ENCODE peak calls at places on chromosomes 1 and 21, in five cellular contexts. F is mammary epithelial cell, K is OCI-LY7, E is H9, Z is PC-9. A is an unnamed sample.

GRCh38 chr1:90800012-90800717 is 83.1 kb upstream of the BARHL2 start:
- DNase-seq in F (no peak), K (no peak), E (no peak), Z (no peak), A (no peak)

GRCh38 chr1:40709100-40709801 is 17.7 kb downstream of the NFYC start:
- DNase-seq in F (peak), K (peak), E (peak), Z (peak), A (peak)

GRCh38 chr1:157001304-157001703 is 44.2 kb downstream of the ARHGEF11 start:
- DNase-seq in F (peak), K (no peak), E (no peak), Z (no peak), A (peak)

GRCh38 chr1:46134660-46135331 is 2.4 kb upstream of the PIK3R3 start:
- DNase-seq in F (peak), K (no peak), E (no peak), Z (peak), A (peak)

GRCh38 chr1:75338974-75339483 is 204.8 kb downstream of the LHX8 start:
- DNase-seq in F (no peak), K (no peak), E (no peak), Z (no peak), A (no peak)

GRCh38 chr1:243482237-243483022 is 226.6 kb downstream of the SDCCAG8 start:
- DNase-seq in F (peak), K (no peak), E (peak), Z (no peak), A (peak)

GRCh38 chr21:23452384-23453083 is 2154.7 kb downstream of the MRPL39 start:
- DNase-seq in F (no peak), K (no peak), E (peak), Z (no peak), A (no peak)

GRCh38 chr1:226702318-226702956 is 36.6 kb downstream of the ITPKB start:
- DNase-seq in F (no peak), K (no peak), E (no peak), Z (no peak), A (peak)

GRCh38 chr1:193070942-193071341 is 11.5 kb downstream of the RO60 start:
- DNase-seq in F (no peak), K (peak), E (peak), Z (no peak), A (no peak)

GRCh38 chr1:229062135-229062534 is 208.8 kb upstream of the RAB4A start:
- DNase-seq in F (no peak), K (no peak), E (no peak), Z (no peak), A (no peak)

GRCh38 chr1:218739426-218739825 is 394.3 kb downstream of the TGFB2 start:
- DNase-seq in F (no peak), K (no peak), E (no peak), Z (no peak), A (peak)

GRCh38 chr1:4697801-4698200 is 43.4 kb downstream of the AJAP1 start:
- DNase-seq in F (no peak), K (no peak), E (no peak), Z (no peak), A (no peak)

GRCh38 chr1:23422955-23423354 is 1.6 kb downstream of the TCEA3 start:
- DNase-seq in F (no peak), K (no peak), E (no peak), Z (no peak), A (no peak)

GRCh38 chr1:68624233-68624632 is 127.4 kb upstream of the DEPDC1 start:
- DNase-seq in F (peak), K (no peak), E (no peak), Z (no peak), A (peak)

GRCh38 chr21:45542242-45542666 is at the start of gene SLC19A1:
- DNase-seq in F (peak), K (peak), E (peak), Z (no peak), A (peak)

GRCh38 chr21:44800103-44800502 is 1.5 kb downstream of the UBE2G2 start:
- DNase-seq in F (peak), K (peak), E (no peak), Z (no peak), A (peak)

GRCh38 chr1:152309955-152310354 is 15.1 kb downstream of the FLG start:
- DNase-seq in F (no peak), K (no peak), E (no peak), Z (no peak), A (no peak)

GRCh38 chr1:39819091-39819812 is 30.6 kb upstream of the BMP8B start:
- DNase-seq in F (no peak), K (no peak), E (no peak), Z (no peak), A (no peak)

GRCh38 chr1:116878804-116879477 is 30.8 kb upstream of the PTGFRN start:
- DNase-seq in F (peak), K (no peak), E (peak), Z (peak), A (peak)

GRCh38 chr1:165853528-165854075 is 26.2 kb downstream of the UCK2 start:
- DNase-seq in F (no peak), K (no peak), E (no peak), Z (no peak), A (peak)

GRCh38 chr1:198934901-198935301 is 296.1 kb downstream of the PTPRC start:
- DNase-seq in F (peak), K (peak), E (no peak), Z (peak), A (no peak)

GRCh38 chr1:15760520-15761211 is 2.1 kb downstream of the FBLIM1 start:
- DNase-seq in F (peak), K (no peak), E (peak), Z (no peak), A (peak)

GRCh38 chr1:15423355-15424077 is 13.8 kb downstream of the EFHD2 start:
- DNase-seq in F (no peak), K (no peak), E (no peak), Z (no peak), A (no peak)

GRCh38 chr21:26842976-26843911 is 2.0 kb downstream of the ADAMTS1 start:
- DNase-seq in F (peak), K (no peak), E (peak), Z (no peak), A (peak)

GRCh38 chr21:34189506-34189905 is 116.1 kb downstream of the MRPS6 start:
- DNase-seq in F (no peak), K (no peak), E (no peak), Z (no peak), A (no peak)

GRCh38 chr1:57218487-57219079 is 205.3 kb downstream of the DAB1 start:
- DNase-seq in F (no peak), K (no peak), E (no peak), Z (no peak), A (no peak)

GRCh38 chr1:27655151-27655929 is 16.7 kb downstream of the IFI6 start:
- DNase-seq in F (no peak), K (no peak), E (peak), Z (no peak), A (no peak)

GRCh38 chr1:39050001-39050400 is 23.9 kb downstream of the NDUFS5 start:
- DNase-seq in F (no peak), K (no peak), E (no peak), Z (no peak), A (no peak)

GRCh38 chr1:220810179-220810653 is 23.5 kb downstream of the MTARC1 start:
- DNase-seq in F (no peak), K (peak), E (peak), Z (no peak), A (peak)
- TF ChIP-seq CTCF in F (peak), K (peak), E (peak), Z (peak), A (peak)

GRCh38 chr21:22342855-22343254 is 1344.6 kb downstream of the NCAM2 start:
- DNase-seq in F (no peak), K (no peak), E (no peak), Z (no peak), A (no peak)
- H3K4me2 ChIP-seq in F (no peak), K (no peak), E (no peak), Z (no peak), A (no peak)

GRCh38 chr1:153506386-153506785 is 29.4 kb downstream of the S100A6 start:
- DNase-seq in F (no peak), K (no peak), E (no peak), Z (no peak), A (no peak)
- TF ChIP-seq CTCF in F (no peak), K (no peak), E (no peak), Z (no peak), A (no peak)

GRCh38 chr1:154969741-154970452 is 650 bp downstream of the SHC1 start:
- DNase-seq in F (no peak), K (no peak), E (no peak), Z (no peak), A (no peak)
- H3K4me2 ChIP-seq in F (peak), K (peak), E (peak), Z (peak), A (peak)

GRCh38 chr1:9605946-9606455 is 17.3 kb downstream of the TMEM201 start:
- DNase-seq in F (no peak), K (no peak), E (no peak), Z (no peak), A (no peak)

GRCh38 chr1:9606458-9606857 is 17.7 kb downstream of the TMEM201 start:
- DNase-seq in F (no peak), K (no peak), E (no peak), Z (no peak), A (no peak)

GRCh38 chr1:9607352-9607751 is 18.6 kb downstream of the TMEM201 start:
- DNase-seq in F (no peak), K (no peak), E (no peak), Z (no peak), A (no peak)

GRCh38 chr1:9603766-9604753 is 15.3 kb downstream of the TMEM201 start:
- DNase-seq in F (no peak), K (no peak), E (no peak), Z (no peak), A (no peak)

DNA sequence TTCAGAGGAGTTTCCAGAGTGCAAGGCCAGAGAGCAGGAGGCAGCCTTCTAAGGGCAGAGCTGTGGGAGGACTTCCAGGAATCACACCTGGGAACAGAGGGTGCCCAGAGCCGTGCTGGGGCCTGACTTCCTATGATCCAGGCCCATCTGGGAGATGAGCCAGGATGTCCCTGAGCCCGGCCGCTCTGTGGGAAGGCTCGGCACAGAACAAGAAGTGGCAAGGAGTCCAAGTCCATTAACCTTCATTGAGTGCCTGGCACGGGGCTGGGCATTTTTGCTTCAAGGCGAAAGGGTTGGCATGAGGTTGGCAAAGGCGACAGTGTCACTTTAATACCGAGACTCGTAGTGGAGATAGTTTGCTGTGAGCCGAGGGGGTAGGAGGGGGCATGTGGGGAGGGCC is 18.2 kb downstream of the TMEM201 start:
- DNase-seq in F (no peak), K (no peak), E (no peak), Z (no peak), A (no peak)
- TF ChIP-seq CTCF in F (no peak), K (no peak), E (no peak), Z (no peak), A (no peak)

DNA sequence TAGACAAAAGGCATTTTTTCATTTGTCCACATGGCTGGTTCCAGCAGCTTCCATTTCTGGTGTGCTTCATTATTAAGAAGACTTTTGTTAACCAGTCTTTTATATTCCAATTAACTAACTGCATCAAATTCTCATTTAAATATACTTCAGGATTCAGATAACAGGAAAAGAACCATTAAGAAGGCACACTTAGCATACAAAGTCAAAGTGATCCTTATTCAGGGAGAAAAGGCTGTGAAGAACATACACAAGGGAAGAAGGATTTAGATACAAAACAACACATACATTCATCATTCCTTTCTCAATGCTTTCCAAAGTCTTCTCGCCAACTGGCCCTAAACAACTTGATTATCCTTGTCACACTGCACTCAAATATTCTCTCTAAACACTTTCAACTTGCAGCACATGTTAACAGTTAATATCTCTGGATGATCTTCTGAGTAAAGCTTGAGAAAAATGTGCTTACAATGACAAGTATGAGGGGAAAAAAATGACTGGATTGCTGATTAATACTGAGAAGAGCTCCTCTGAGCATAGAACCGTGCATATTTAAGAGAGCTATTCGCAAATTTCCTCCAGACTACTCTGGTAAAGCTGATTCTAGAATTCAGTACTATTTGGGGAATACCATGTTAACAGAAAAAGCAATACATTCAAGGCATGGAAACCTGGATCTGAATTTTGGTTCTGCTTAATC is 225.2 kb upstream of the TNR start:
- DNase-seq in F (no peak), K (no peak), E (no peak), Z (no peak), A (peak)
- H3K4me2 ChIP-seq in F (no peak), K (no peak), E (no peak), Z (no peak), A (no peak)

DNA sequence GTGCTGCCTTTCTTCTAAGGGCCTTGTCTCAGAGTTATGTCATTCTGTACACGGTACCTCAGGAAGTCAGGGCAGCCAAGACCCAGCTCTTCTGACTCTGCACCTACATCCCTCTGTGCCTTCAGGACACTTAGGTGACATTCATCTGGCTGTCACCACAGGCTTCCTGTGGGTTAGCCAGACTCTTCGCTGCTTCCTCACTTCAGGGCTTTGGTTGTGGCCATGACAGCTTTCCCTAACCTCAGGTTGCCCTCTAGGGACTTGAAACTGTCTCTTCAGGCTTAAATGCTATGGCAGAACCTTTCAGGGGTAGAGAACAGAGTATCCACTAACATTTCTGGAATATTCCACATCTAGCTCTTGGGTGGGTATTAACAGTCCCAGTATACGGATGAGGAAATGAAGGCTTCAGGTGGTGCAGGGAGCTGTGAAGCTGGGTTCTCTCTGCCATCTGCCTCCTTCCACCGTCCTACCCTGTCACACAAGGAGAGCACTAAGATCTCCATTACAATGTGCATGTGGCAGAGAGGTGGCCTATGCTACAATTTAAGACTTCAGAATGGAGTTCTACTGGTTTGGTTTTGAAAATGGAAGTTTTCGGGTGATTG is 9.9 kb downstream of the TSSK3 start:
- DNase-seq in F (no peak), K (peak), E (no peak), Z (no peak), A (no peak)
- TF ChIP-seq CTCF in F (no peak), K (peak), E (peak), Z (no peak), A (no peak)

DNA sequence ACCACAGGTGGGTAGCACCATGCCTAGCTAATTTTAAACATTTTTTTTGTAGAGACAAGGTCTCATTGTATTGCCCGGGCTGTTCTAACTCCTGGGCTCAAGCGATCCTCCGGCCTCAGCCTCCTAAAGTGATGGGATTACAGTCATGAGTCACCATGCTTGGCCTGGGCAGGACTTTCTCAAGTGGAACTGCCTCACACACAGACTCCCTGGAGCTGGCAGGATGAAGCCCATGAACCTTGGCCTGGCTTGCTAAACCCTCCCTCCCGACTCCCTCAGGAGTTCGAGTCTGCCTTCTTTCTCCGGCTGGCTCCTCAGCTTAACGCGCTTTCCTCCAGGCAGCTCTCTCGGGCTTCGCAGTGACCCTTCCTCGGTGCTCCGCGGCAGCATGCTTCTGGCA is 7.7 kb upstream of the ECE1 start:
- DNase-seq in F (no peak), K (no peak), E (no peak), Z (no peak), A (peak)
- H3K4me2 ChIP-seq in F (no peak), K (no peak), E (no peak), Z (no peak), A (no peak)

A was measured in fibroblast of lung.